ENCODE peak calls at places on chromosome 5, in six cellular contexts. N is stomach, I is HCT116, W is breast epithelium, E is upper lobe of left lung, H is transverse colon. G is an unnamed sample.

GRCh38 chr5:37975531-37975930 is 135.7 kb upstream of the GDNF start:
- DNase-seq in N (no peak), I (no peak), W (no peak), E (no peak), H (no peak), G (no peak)

GRCh38 chr5:140181002-140181483 is 6.1 kb downstream of the CYSTM1 start:
- DNase-seq in N (no peak), I (no peak), W (no peak), E (no peak), H (peak; percentile 39), G (no peak)

GRCh38 chr5:74540582-74540981 is 99.9 kb downstream of the ENC1 start:
- DNase-seq in N (no peak), I (no peak), W (no peak), E (no peak), H (no peak), G (no peak)

GRCh38 chr5:17218353-17219005 is 1.0 kb downstream of the BASP1 start:
- DNase-seq in N (no peak), I (no peak), W (no peak), E (peak; percentile 88), H (peak; percentile 43), G (no peak)

GRCh38 chr5:106481375-106481774 is 1189.4 kb downstream of the EFNA5 start:
- DNase-seq in N (no peak), I (no peak), W (no peak), E (no peak), H (no peak), G (no peak)

GRCh38 chr5:132280371-132281240 is 13.6 kb upstream of the SLC22A4 start:
- DNase-seq in N (no peak), I (no peak), W (no peak), E (no peak), H (no peak), G (no peak)

GRCh38 chr5:98109561-98110006 is 663.9 kb upstream of the RGMB start:
- DNase-seq in N (no peak), I (no peak), W (no peak), E (no peak), H (no peak), G (no peak)

GRCh38 chr5:142871056-142871879 is 101.1 kb downstream of the ARHGAP26 start:
- DNase-seq in N (peak; percentile 86), I (peak; percentile 53), W (no peak), E (no peak), H (peak; percentile 84), G (no peak)

GRCh38 chr5:151178779-151179488 is 21.4 kb upstream of the ANXA6 start:
- DNase-seq in N (no peak), I (no peak), W (no peak), E (no peak), H (no peak), G (no peak)

GRCh38 chr5:31614147-31615030 is 24.5 kb upstream of the PDZD2 start:
- DNase-seq in N (no peak), I (no peak), W (no peak), E (no peak), H (no peak), G (no peak)

GRCh38 chr5:79703381-79703645 is 13.7 kb downstream of the CMYA5 start:
- DNase-seq in N (no peak), I (no peak), W (no peak), E (no peak), H (no peak), G (no peak)

GRCh38 chr5:43036856-43037711 is 3.0 kb downstream of the ANXA2R start:
- DNase-seq in N (no peak), I (no peak), W (no peak), E (peak; percentile 24), H (peak; percentile 18), G (no peak)

DNA sequence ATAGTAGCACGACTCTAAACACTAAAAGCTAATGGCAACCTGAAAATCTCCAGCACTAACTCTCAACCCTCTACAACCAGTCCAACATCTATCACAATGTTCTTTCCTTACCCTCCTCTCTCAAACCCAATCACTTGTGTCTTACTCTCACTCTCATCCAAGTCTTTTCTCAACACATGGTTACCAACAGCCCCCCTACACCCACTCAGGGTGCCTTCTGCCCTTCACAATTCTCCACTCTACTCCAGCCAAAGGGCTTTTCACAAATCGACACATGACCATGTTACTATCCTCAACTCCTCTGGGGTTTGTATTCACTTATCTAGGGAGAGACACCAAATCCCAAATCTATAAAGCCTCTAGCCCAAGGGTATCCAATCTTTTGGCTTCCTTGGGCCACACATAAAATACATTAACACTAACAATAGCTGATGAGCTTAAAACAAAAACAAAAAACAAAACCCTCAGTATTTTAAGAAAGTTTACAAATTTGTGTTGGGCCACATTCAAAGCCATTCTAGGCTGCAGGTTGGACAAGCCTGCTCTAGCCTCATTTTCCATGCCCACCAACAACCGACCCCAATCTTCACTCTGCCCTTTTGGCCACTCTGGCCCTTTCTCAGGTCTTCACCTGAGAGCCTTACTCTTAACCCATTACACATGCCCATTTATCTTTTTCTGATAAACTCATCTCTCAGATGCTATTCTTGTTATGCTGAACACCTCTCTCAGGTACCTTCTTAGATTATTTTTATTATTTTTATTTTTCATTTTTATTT is 11.7 kb downstream of the HSPA9 start:
- DNase-seq in N (no peak), I (no peak), W (no peak), E (no peak), H (no peak), G (no peak)
- TF ChIP-seq POLR2AphosphoS5 in N (no peak), I (no peak), W (no peak), E (no peak), H (no peak), G (no peak)

GRCh38 chr5:135229122-135229521 is 169.9 kb downstream of the MACROH2A1 start:
- DNase-seq in N (no peak), I (no peak), W (no peak), E (no peak), H (no peak), G (no peak)
- TF ChIP-seq POLR2A in N (no peak), I (no peak), W (no peak), E (no peak), H (no peak), G (no peak)

GRCh38 chr5:155952486-155953105 is 374.4 kb upstream of the SGCD start:
- DNase-seq in N (no peak), I (no peak), W (no peak), E (no peak), H (no peak), G (no peak)
- TF ChIP-seq POLR2AphosphoS5 in N (no peak), I (no peak), W (no peak), E (no peak), H (no peak), G (no peak)

GRCh38 chr5:1479066-1479465 is 33.8 kb upstream of the SLC6A3 start:
- DNase-seq in N (no peak), I (no peak), W (no peak), E (no peak), H (no peak), G (no peak)

GRCh38 chr5:1479581-1480188 is 34.4 kb upstream of the SLC6A3 start:
- DNase-seq in N (peak; percentile 37), I (no peak), W (no peak), E (peak; percentile 85), H (peak; percentile 48), G (peak; percentile 71)

GRCh38 chr5:1480806-1481205 is 35.6 kb upstream of the SLC6A3 start:
- DNase-seq in N (no peak), I (no peak), W (no peak), E (no peak), H (no peak), G (no peak)

GRCh38 chr5:1481266-1481998 is 36.2 kb upstream of the SLC6A3 start:
- DNase-seq in N (no peak), I (no peak), W (no peak), E (peak; percentile 65), H (no peak), G (no peak)

GRCh38 chr5:1480217-1480616 is 35.0 kb upstream of the SLC6A3 start:
- DNase-seq in N (peak; percentile 48), I (no peak), W (no peak), E (peak; percentile 72), H (peak; percentile 51), G (no peak)
- TF ChIP-seq POLR2A in N (no peak), I (no peak), W (no peak), E (no peak), H (no peak), G (no peak)

G was measured in GM12892.